ENCODE peak calls at places on chromosome 14, in ten cellular contexts. S is astrocyte of the spinal cord, G is cardiac fibroblast, T is M059J, N is GM04504, M is DMS 273 treated with DMSO at 0.1 percent for 48 hours, Y is LHCN-M2, X is HFFc6, P is neuronal stem cell, I is GDM1. L is an unnamed sample.

GRCh38 chr14:97977711-97978261 is 1180.6 kb downstream of the VRK1 start:
- DNase-seq in S (peak), G (peak), T (no peak), N (no peak), M (no peak), Y (no peak), X (no peak), P (no peak), I (no peak), L (no peak)

GRCh38 chr14:75995372-75996041 is 9.9 kb downstream of the IFT43 start:
- DNase-seq in S (no peak), G (peak), T (no peak), N (peak), M (no peak), Y (peak), X (peak), P (no peak), I (no peak), L (no peak)

GRCh38 chr14:99257122-99257672 is 14.8 kb downstream of the BCL11B start:
- DNase-seq in S (no peak), G (no peak), T (no peak), N (no peak), M (no peak), Y (no peak), X (no peak), P (no peak), I (no peak), L (no peak)

GRCh38 chr14:61609885-61610284 is 85.4 kb upstream of the HIF1A start:
- DNase-seq in S (no peak), G (peak), T (no peak), N (no peak), M (no peak), Y (peak), X (no peak), P (no peak), I (no peak), L (no peak)

GRCh38 chr14:60753264-60754126 is 18.9 kb downstream of the MNAT1 start:
- DNase-seq in S (peak), G (peak), T (peak), N (no peak), M (no peak), Y (peak), X (no peak), P (no peak), I (peak), L (peak)

GRCh38 chr14:104882991-104883660 is 18.1 kb downstream of the CEP170B start:
- DNase-seq in S (no peak), G (no peak), T (no peak), N (no peak), M (no peak), Y (no peak), X (no peak), P (no peak), I (no peak), L (no peak)

GRCh38 chr14:32761381-32761968 is 177.2 kb upstream of the NPAS3 start:
- DNase-seq in S (peak), G (peak), T (peak), N (peak), M (no peak), Y (peak), X (peak), P (peak), I (no peak), L (no peak)

GRCh38 chr14:101997429-101998336 is 33.3 kb downstream of the DYNC1H1 start:
- DNase-seq in S (no peak), G (no peak), T (no peak), N (no peak), M (no peak), Y (no peak), X (no peak), P (no peak), I (no peak), L (no peak)

GRCh38 chr14:87690076-87690661 is 302.8 kb downstream of the GALC start:
- DNase-seq in S (no peak), G (no peak), T (no peak), N (no peak), M (no peak), Y (no peak), X (no peak), P (no peak), I (no peak), L (no peak)

GRCh38 chr14:104715416-104715815 is 8.6 kb upstream of the ADSS1 start:
- DNase-seq in S (no peak), G (no peak), T (no peak), N (no peak), M (no peak), Y (no peak), X (no peak), P (no peak), I (no peak), L (no peak)

GRCh38 chr14:104956290-104956890 is 21.8 kb downstream of the AHNAK2 start:
- DNase-seq in S (no peak), G (no peak), T (no peak), N (no peak), M (no peak), Y (no peak), X (no peak), P (no peak), I (no peak), L (no peak)

GRCh38 chr14:89351364-89351957 is 65.6 kb downstream of the FOXN3 start:
- DNase-seq in S (peak), G (peak), T (peak), N (no peak), M (no peak), Y (peak), X (no peak), P (no peak), I (peak), L (peak)

L was measured in GF-D8.